ENCODE peak calls at places on chromosomes 11 and 22, in five cellular contexts. N is Calu3, D is fibroblast of pulmonary artery, Z is GM10248, Y is mammary epithelial cell. V is an unnamed sample.

GRCh38 chr11:69898123-69898522 is 78.9 kb upstream of the FGF3 start:
- DNase-seq in N (no peak), D (no peak), Z (no peak), Y (no peak), V (no peak)

GRCh38 chr11:94747136-94748110 is 20.7 kb upstream of the AMOTL1 start:
- DNase-seq in N (peak), D (no peak), Z (no peak), Y (peak), V (no peak)

GRCh38 chr22:27132896-27133500 is 475.6 kb downstream of the MIAT start:
- DNase-seq in N (no peak), D (no peak), Z (no peak), Y (no peak), V (no peak)

GRCh38 chr22:50308986-50309600 is 1.6 kb upstream of the PLXNB2 start:
- DNase-seq in N (no peak), D (no peak), Z (no peak), Y (no peak), V (no peak)

GRCh38 chr11:45146072-45147016 is at the start of gene PRDM11:
- DNase-seq in N (peak), D (peak), Z (peak), Y (peak), V (peak)

GRCh38 chr22:19290400-19291217 is 910 bp downstream of the CLTCL1 start:
- DNase-seq in N (no peak), D (no peak), Z (no peak), Y (no peak), V (no peak)

GRCh38 chr22:17191163-17191562 is 28.1 kb downstream of the ADA2 start:
- DNase-seq in N (no peak), D (no peak), Z (no peak), Y (peak), V (no peak)

GRCh38 chr11:113274708-113275582 is 39.4 kb upstream of the TTC12 start:
- DNase-seq in N (peak), D (peak), Z (no peak), Y (peak), V (no peak)

GRCh38 chr11:68890490-68891231 is 13.0 kb downstream of the MRPL21 start:
- DNase-seq in N (no peak), D (peak), Z (no peak), Y (no peak), V (no peak)

GRCh38 chr11:83681045-83681781 is 395.0 kb upstream of the CCDC90B start:
- DNase-seq in N (no peak), D (peak), Z (no peak), Y (peak), V (no peak)

GRCh38 chr11:27914080-27914479 is 193.9 kb downstream of the KIF18A start:
- DNase-seq in N (no peak), D (no peak), Z (no peak), Y (peak), V (no peak)

GRCh38 chr22:50548913-50549790 is 3.5 kb downstream of the KLHDC7B start:
- DNase-seq in N (no peak), D (no peak), Z (peak), Y (no peak), V (no peak)

DNA sequence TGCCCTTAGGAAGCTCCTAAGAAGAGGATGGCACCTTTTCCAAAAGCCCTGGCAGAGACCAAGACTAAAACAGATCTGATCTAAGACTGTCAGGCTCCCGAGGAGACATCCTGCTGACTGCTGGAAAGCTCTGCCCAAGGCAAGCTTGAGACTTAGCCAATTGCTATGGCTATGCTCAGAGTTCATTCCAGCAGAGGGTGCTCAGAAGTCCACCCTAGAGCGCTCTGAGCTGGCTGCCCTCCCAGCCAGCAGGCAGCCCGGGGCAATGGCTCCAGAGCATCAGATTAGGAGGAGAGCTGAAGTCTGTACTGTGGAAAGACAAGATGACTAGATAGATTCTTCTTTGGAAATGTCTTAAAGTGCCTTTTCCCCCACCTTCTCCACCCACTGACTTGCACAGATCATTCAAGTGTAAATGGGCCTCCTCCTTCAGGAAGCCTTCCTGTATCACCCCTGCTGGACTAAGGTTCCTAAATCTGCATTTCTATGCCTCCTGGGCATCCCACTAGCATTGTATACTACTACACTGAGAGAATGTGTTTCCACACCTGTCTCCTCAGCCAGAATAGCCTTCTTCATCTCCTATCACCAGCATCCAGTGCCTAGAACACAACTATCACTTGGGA is 23.4 kb downstream of the LRRC55 start:
- DNase-seq in N (no peak), D (peak), Z (no peak), Y (peak), V (no peak)
- TF ChIP-seq CTCF in N (no peak), D (no peak), Z (no peak), Y (no peak), V (no peak)

GRCh38 chr22:39530136-39530535 is 2.4 kb downstream of the RPS19BP1 start:
- DNase-seq in N (no peak), D (no peak), Z (no peak), Y (no peak), V (no peak)

GRCh38 chr22:39529487-39529851 is 3.1 kb downstream of the RPS19BP1 start:
- DNase-seq in N (no peak), D (no peak), Z (no peak), Y (no peak), V (no peak)

GRCh38 chr22:39532215-39533071 is at the start of gene RPS19BP1:
- DNase-seq in N (peak), D (peak), Z (peak), Y (peak), V (peak)

GRCh38 chr22:39528681-39529486 is 3.7 kb downstream of the RPS19BP1 start:
- DNase-seq in N (peak), D (peak), Z (peak), Y (peak), V (peak)

GRCh38 chr22:39530692-39531331 is 1.7 kb downstream of the RPS19BP1 start:
- DNase-seq in N (peak), D (peak), Z (no peak), Y (no peak), V (no peak)
- TF ChIP-seq CTCF in N (peak), D (peak), Z (no peak), Y (peak), V (peak)

DNA sequence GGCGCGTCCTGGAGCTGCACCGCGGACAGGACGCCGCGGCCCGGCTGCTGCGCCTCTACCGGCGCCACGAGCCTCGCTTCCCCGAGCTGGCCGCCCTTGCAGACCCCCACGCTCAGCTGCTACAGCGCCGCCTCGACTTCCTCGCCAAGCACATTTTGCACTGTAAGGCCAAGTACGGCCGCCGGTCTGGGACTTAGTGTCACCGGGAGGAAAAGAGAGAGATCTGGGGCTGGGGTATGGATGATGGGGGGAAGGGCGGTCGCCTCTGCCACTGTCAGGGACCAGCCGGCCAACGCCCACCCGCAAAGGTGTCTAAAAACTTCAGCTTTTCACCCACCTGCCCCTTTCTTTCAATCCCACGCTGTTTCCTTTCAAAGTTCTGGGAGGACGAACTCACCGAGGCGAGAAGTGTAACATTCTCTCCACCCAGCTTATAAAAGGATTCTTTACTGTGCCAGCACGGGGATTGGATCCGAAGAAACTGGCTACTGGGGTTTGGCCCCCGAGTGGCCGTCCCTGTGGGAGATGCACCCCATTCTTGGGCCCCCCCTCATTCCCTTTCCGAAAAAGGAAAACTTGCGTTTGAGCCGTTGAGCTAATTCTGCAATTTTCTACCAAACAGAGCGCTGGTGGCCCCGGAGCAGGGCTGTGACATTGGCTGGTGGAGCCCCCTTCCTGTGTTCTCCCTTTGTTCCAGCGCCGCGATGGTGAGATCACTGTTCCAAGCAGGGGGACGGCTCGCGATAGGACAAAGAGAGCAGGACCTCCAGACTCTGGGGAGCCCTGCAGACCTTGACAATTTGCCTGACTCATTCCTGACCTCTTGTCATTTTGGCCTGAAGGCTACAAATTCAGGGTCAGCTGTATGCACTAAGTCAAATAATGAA is 1.7 kb downstream of the FJX1 start:
- DNase-seq in N (peak), D (peak), Z (peak), Y (no peak), V (no peak)
- TF ChIP-seq CTCF in N (no peak), D (no peak), Z (peak), Y (peak), V (peak)

DNA sequence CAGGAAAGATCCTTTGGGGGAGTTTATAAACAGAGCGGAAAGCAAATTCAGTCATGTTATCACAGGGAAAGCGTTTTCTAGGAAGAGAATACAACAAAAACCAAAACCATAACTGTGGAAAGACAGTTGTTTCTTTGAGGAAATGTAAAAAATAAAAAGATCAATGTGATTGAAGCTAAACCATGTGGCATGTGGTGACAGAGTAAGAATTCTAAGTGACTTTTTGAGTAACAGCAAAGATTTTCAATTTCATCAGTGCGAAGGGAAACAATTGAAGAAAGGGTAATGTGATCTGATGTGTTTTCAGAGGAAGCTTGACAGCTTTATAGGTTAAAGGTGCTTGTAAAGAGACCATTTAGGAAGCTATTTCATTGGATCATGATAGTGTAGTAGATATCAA is 575.9 kb upstream of the CHORDC1 start:
- DNase-seq in N (no peak), D (no peak), Z (no peak), Y (no peak), V (no peak)
- TF ChIP-seq CTCF in N (no peak), D (no peak), Z (no peak), Y (no peak), V (no peak)

GRCh38 chr22:37331811-37332536 is 49.7 kb downstream of the CYTH4 start:
- DNase-seq in N (peak), D (no peak), Z (no peak), Y (no peak), V (no peak)
- TF ChIP-seq CTCF in N (no peak), D (no peak), Z (no peak), Y (no peak), V (no peak)

DNA sequence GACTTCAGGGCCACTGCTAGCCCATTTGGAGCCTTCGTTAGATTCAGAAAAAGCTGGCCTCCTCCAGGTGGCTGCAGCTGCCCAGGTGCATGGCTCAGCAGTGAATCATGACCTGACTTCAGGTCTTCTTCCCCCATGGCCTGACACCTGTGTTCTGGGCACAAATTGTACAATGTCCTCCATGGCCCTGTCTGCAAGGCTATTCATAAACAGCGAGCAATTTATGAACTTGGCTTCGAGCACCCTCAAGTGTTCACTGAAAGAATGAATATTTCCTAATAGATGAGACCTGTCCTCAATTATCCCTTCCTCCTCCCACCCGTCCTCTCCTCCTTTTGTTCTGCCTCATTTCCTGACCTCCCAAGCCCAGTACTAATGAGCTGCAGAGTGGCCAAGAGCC is 12.2 kb upstream of the VPS37C start:
- DNase-seq in N (peak), D (peak), Z (no peak), Y (peak), V (no peak)
- TF ChIP-seq CTCF in N (no peak), D (no peak), Z (peak), Y (peak), V (peak)

GRCh38 chr11:3878036-3878584 is 22.6 kb downstream of the STIM1 start:
- DNase-seq in N (no peak), D (no peak), Z (no peak), Y (no peak), V (no peak)
- TF ChIP-seq CTCF in N (no peak), D (no peak), Z (no peak), Y (no peak), V (no peak)

DNA sequence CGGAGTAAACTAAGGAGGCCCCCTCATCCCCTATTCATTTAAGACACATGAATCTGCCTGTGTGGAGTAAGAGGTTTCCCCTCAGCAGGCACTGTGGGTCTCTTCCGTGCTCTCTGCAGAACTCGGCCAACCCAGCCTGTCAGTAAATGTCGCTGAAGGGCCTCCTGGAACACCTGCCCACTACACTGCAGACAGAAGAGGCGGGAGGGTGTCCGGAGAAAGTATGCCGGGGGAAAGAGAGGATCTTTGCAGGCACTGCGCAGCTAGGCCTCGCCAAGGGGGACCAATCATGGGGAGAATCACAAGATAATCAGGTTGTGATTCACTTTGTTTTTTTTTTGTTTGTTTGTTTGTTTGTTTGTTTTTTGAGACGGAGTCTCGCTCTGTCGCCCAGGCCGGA is 110.8 kb downstream of the MORC2 start:
- DNase-seq in N (no peak), D (no peak), Z (no peak), Y (no peak), V (no peak)
- TF ChIP-seq CTCF in N (no peak), D (no peak), Z (no peak), Y (no peak), V (no peak)

GRCh38 chr22:43185860-43186261 is 1.1 kb downstream of the TTLL12 start:
- DNase-seq in N (peak), D (peak), Z (no peak), Y (peak), V (no peak)

GRCh38 chr22:43188829-43189545 is 2.1 kb upstream of the TTLL12 start:
- DNase-seq in N (no peak), D (no peak), Z (no peak), Y (no peak), V (no peak)

GRCh38 chr22:43183496-43184263 is 3.3 kb downstream of the TTLL12 start:
- DNase-seq in N (no peak), D (peak), Z (no peak), Y (peak), V (no peak)

GRCh38 chr22:43186272-43187170 is at the start of gene TTLL12:
- DNase-seq in N (peak), D (peak), Z (peak), Y (peak), V (no peak)

DNA sequence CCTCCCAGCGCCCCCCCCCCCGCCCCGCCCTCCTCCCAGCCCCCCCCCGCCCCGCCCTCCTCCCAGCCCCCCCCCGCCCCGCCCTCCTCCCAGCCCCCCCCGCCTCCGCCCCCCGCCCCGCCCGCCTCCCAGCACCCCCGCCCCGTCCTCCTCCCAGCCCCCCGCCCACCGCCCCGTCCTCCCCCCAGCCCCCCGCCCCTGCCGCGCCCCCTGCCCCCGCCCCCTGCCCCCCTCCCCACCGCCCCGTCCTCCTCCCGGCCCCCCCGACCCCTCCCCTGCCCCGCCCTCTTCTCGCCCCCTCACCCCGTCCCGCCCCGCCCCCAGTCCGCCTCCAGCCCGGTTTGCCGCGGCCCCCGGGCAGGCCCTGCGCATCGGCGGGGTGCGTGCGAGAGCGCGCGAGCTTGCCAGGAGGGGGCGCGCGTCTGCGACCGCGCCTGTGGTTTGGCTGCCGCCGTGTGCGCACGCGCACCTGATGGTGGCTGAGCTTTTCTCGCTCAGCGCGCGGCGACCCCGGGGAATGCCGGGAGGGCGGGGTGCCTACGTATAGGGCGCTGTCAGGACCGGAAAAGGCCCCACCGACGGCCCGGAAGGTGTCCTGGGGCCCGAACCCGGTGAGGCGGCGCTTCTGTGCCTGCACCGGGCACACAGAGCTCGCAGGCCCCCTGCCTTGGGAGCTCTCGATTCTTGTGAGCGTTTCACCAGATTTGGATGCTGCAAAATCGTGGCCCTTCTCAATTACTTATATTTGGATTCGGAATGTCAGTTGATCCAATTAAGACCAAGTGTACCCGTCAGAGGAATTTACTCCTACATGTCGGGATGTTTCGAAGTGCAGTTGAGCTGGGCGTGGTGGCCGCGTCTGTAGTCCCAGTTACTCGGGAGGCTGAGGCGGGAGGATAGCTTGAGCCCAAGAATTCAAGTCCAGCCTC is 501 bp upstream of the TTLL12 start:
- DNase-seq in N (peak), D (peak), Z (peak), Y (peak), V (peak)
- TF ChIP-seq CTCF in N (peak), D (peak), Z (peak), Y (peak), V (peak)

V was measured in D721Med.